ENCODE peak calls at places on chromosomes 2 and 18, in ten cellular contexts. A is NCI-H2081; J is upper lobe of right lung; Z is activated CD8-positive, alpha-beta memory T cell treated with anti-CD3 and anti-CD28 coated beads, Interleukin-2, amount 50 U/mL, for 4 hours; G is AML-193; S is brain microvascular endothelial cell; V is iPS-NIHi11; O is activated CD4-positive, alpha-beta memory T cell treated with anti-CD3 and anti-CD28 coated beads, Interleukin-2, amount 10 ng/mL, durations not matched to agents 7 days and 5 days; C is MCF 10A; W is NCI-H2227 treated with DMSO at 0.1 percent for 48 hours. K is an unnamed sample.

GRCh38 chr2:100840519-100840918 is 20.6 kb downstream of the NPAS2 start:
- DNase-seq in A (no peak), J (no peak), Z (no peak), G (no peak), S (peak), V (no peak), O (no peak), C (no peak), W (no peak), K (no peak)

GRCh38 chr2:200810252-200810650 is 1.5 kb upstream of the BZW1 start:
- DNase-seq in A (no peak), J (no peak), Z (no peak), G (peak), S (peak), V (no peak), O (no peak), C (peak), W (no peak), K (no peak)

GRCh38 chr2:98388601-98389247 is 42.5 kb downstream of the CNGA3 start:
- DNase-seq in A (no peak), J (no peak), Z (no peak), G (no peak), S (no peak), V (no peak), O (no peak), C (no peak), W (no peak), K (no peak)

GRCh38 chr2:205070889-205071288 is 525.6 kb downstream of the PARD3B start:
- DNase-seq in A (no peak), J (no peak), Z (no peak), G (no peak), S (no peak), V (no peak), O (no peak), C (no peak), W (no peak), K (no peak)

GRCh38 chr18:13371689-13372404 is 153.3 kb downstream of the LDLRAD4 start:
- DNase-seq in A (no peak), J (no peak), Z (no peak), G (no peak), S (no peak), V (no peak), O (no peak), C (no peak), W (no peak), K (no peak)

GRCh38 chr2:86337235-86338099 is at the start of gene REEP1:
- DNase-seq in A (peak), J (no peak), Z (no peak), G (no peak), S (no peak), V (peak), O (no peak), C (no peak), W (no peak), K (no peak)

GRCh38 chr2:158115202-158115783 is 13.6 kb downstream of the UPP2 start:
- DNase-seq in A (peak), J (no peak), Z (no peak), G (no peak), S (no peak), V (no peak), O (no peak), C (peak), W (peak), K (no peak)

GRCh38 chr2:22981785-22982184 is 403.2 kb upstream of the KLHL29 start:
- DNase-seq in A (peak), J (no peak), Z (no peak), G (no peak), S (no peak), V (no peak), O (no peak), C (no peak), W (no peak), K (no peak)

GRCh38 chr18:23281626-23282436 is 146.5 kb downstream of the CABLES1 start:
- DNase-seq in A (no peak), J (no peak), Z (no peak), G (no peak), S (no peak), V (no peak), O (no peak), C (peak), W (no peak), K (no peak)

GRCh38 chr2:238894950-238895298 is 47.0 kb downstream of the TWIST2 start:
- DNase-seq in A (no peak), J (no peak), Z (no peak), G (no peak), S (no peak), V (no peak), O (no peak), C (no peak), W (no peak), K (no peak)

GRCh38 chr2:180990337-180990736 is 9.9 kb downstream of the UBE2E3 start:
- DNase-seq in A (no peak), J (no peak), Z (no peak), G (no peak), S (no peak), V (no peak), O (no peak), C (no peak), W (peak), K (no peak)

GRCh38 chr2:52810460-52810859 is 957.1 kb upstream of the CHAC2 start:
- DNase-seq in A (peak), J (no peak), Z (no peak), G (peak), S (peak), V (peak), O (no peak), C (peak), W (no peak), K (no peak)

GRCh38 chr18:67476585-67476984 is 39.9 kb downstream of the DSEL start:
- DNase-seq in A (no peak), J (no peak), Z (no peak), G (no peak), S (no peak), V (no peak), O (no peak), C (no peak), W (no peak), K (no peak)

GRCh38 chr18:46759885-46760284 is 3.0 kb upstream of the ST8SIA5 start:
- DNase-seq in A (peak), J (no peak), Z (no peak), G (no peak), S (no peak), V (no peak), O (no peak), C (no peak), W (peak), K (no peak)

GRCh38 chr2:230594286-230594840 is 118.3 kb upstream of the CAB39 start:
- DNase-seq in A (no peak), J (no peak), Z (no peak), G (no peak), S (no peak), V (no peak), O (no peak), C (no peak), W (no peak), K (no peak)

GRCh38 chr2:60553992-60554648 is 666 bp upstream of the BCL11A start:
- DNase-seq in A (peak), J (peak), Z (no peak), G (no peak), S (no peak), V (peak), O (peak), C (peak), W (peak), K (peak)

GRCh38 chr18:49560277-49561126 is 1.4 kb upstream of the LIPG start:
- DNase-seq in A (peak), J (peak), Z (no peak), G (no peak), S (no peak), V (peak), O (no peak), C (no peak), W (peak), K (no peak)

GRCh38 chr2:120422761-120423160 is 76.8 kb downstream of the INHBB start:
- DNase-seq in A (no peak), J (peak), Z (no peak), G (no peak), S (no peak), V (no peak), O (peak), C (no peak), W (no peak), K (no peak)

GRCh38 chr2:226763320-226763719 is 36.3 kb downstream of the IRS1 start:
- DNase-seq in A (no peak), J (no peak), Z (no peak), G (no peak), S (no peak), V (no peak), O (no peak), C (no peak), W (no peak), K (no peak)

GRCh38 chr18:36756262-36756661 is 72.5 kb downstream of the TPGS2 start:
- DNase-seq in A (no peak), J (no peak), Z (no peak), G (no peak), S (no peak), V (no peak), O (no peak), C (peak), W (no peak), K (no peak)

GRCh38 chr2:1930956-1931914 is 186.9 kb upstream of the PXDN start:
- DNase-seq in A (no peak), J (no peak), Z (no peak), G (peak), S (no peak), V (no peak), O (no peak), C (no peak), W (no peak), K (no peak)

GRCh38 chr2:108385411-108386071 is 7.8 kb downstream of the SULT1C4 start:
- DNase-seq in A (no peak), J (no peak), Z (no peak), G (no peak), S (no peak), V (no peak), O (no peak), C (no peak), W (no peak), K (no peak)

GRCh38 chr18:2979027-2979570 is 33.8 kb downstream of the LPIN2 start:
- DNase-seq in A (no peak), J (no peak), Z (no peak), G (no peak), S (peak), V (no peak), O (no peak), C (peak), W (no peak), K (no peak)

GRCh38 chr2:124489686-124490085 is 464.6 kb downstream of the CNTNAP5 start:
- DNase-seq in A (no peak), J (no peak), Z (no peak), G (no peak), S (no peak), V (no peak), O (no peak), C (no peak), W (no peak), K (no peak)

K was measured in KG1.